ENCODE peak calls at places on chromosomes 13 and 19, in five cellular contexts. F is breast epithelium, I is upper lobe of left lung, Y is K562, G is transverse colon. N is an unnamed sample.

GRCh38 chr19:40831502-40832430 is 18.5 kb downstream of the CYP2A6 start:
- DNase-seq in F (no peak), I (no peak), Y (no peak), G (peak), N (no peak)

GRCh38 chr19:45154064-45154827 is 6.5 kb downstream of the NKPD1 start:
- DNase-seq in F (no peak), I (no peak), Y (peak), G (no peak), N (no peak)

GRCh38 chr19:55058781-55059610 is 4.0 kb downstream of the RDH13 start:
- DNase-seq in F (no peak), I (no peak), Y (no peak), G (no peak), N (no peak)

GRCh38 chr19:39845621-39846175 is 481 bp downstream of the FBL start:
- DNase-seq in F (no peak), I (peak), Y (peak), G (no peak), N (no peak)

GRCh38 chr13:24626449-24626848 is 53.8 kb upstream of the ATP12A start:
- DNase-seq in F (no peak), I (no peak), Y (no peak), G (no peak), N (peak)

GRCh38 chr19:5108123-5108613 is 139.3 kb downstream of the KDM4B start:
- DNase-seq in F (no peak), I (no peak), Y (no peak), G (no peak), N (no peak)

GRCh38 chr13:74977498-74977897 is 504.5 kb downstream of the TBC1D4 start:
- DNase-seq in F (no peak), I (no peak), Y (no peak), G (no peak), N (no peak)

GRCh38 chr13:102452831-102453230 is 51.0 kb upstream of the FGF14 start:
- DNase-seq in F (no peak), I (no peak), Y (no peak), G (no peak), N (no peak)

GRCh38 chr13:71828117-71828516 is 38.9 kb downstream of the DACH1 start:
- DNase-seq in F (no peak), I (no peak), Y (no peak), G (no peak), N (no peak)

GRCh38 chr13:40664100-40665060 is 2.1 kb downstream of the FOXO1 start:
- DNase-seq in F (peak), I (peak), Y (peak), G (peak), N (peak)

DNA sequence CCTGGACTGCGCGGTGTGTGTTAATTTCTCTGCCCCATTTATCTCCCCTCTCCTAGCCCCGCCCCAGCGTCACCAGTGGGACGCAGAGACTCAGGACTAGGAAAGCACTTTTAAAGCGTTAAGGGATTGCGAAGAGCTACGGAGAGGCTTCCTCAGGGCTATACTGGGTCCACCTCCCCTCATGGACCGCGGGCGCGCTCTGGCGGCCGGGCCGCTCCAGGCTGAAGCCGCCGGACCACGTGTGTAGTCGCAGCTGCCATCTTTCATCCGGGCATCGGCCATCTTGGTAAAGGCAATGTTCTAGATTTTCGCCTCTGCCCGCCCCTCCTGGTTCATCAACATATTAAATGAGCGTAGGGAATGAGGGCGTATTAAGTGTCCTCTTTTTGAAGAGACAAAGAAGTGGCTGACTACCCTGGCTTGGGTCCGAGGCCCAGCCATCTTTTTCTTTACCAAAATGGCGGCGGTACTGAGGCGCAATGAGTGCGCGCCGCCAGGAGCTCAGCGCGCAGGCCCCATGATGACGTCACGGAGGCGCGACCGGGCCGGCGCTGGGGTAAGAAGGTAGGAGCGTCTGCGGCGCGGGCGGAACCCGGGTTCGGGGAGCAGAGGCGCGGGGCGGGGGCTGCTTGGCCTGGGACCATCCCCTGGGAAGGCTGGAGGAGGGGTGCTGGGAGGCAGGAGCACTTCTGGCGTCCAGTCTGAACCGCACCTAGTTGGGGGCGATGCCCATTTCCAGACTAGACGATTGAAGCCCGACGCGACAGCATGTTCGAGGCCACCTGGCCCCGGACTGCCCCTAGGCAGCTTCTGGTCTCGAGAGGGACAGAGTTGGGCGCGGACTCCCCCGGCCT is at the start of gene CCDC124:
- DNase-seq in F (peak), I (peak), Y (peak), G (peak), N (peak)
- TF ChIP-seq POLR2AphosphoS5 in F (peak), I (peak), Y (peak), G (peak), N (peak)

GRCh38 chr19:16330368-16330801 is 5.8 kb downstream of the KLF2 start:
- DNase-seq in F (peak), I (peak), Y (peak), G (peak), N (peak)
- H3K27ac ChIP-seq in F (no peak), I (peak), Y (no peak), G (peak), N (peak)

GRCh38 chr19:12676384-12676792 is 5.3 kb downstream of the DHPS start:
- DNase-seq in F (peak), I (no peak), Y (peak), G (peak), N (peak)
- TF ChIP-seq POLR2AphosphoS5 in F (no peak), I (no peak), Y (peak), G (no peak), N (peak)

GRCh38 chr13:112722433-112723250 is 32.8 kb downstream of the ATP11A start:
- DNase-seq in F (no peak), I (no peak), Y (peak), G (no peak), N (peak)
- H3K27ac ChIP-seq in F (peak), I (peak), Y (peak), G (no peak), N (peak)

GRCh38 chr19:35903550-35904179 is 1.3 kb downstream of the HCST start:
- DNase-seq in F (no peak), I (peak), Y (peak), G (peak), N (peak)
- TF ChIP-seq POLR2AphosphoS5 in F (no peak), I (peak), Y (peak), G (peak), N (peak)

GRCh38 chr13:105441406-105441805 is 1094.1 kb downstream of the EFNB2 start:
- DNase-seq in F (no peak), I (no peak), Y (no peak), G (no peak), N (no peak)
- H3K27ac ChIP-seq in F (no peak), I (no peak), Y (no peak), G (no peak), N (no peak)

N was measured in stomach.